ENCODE peak calls at places on chromosomes 7 and 10, in eight cellular contexts. One of them, this sample, is unnamed.
A peak's percentile ranks its signal among the peaks of the same experiment; 100 is the strongest.

GRCh38 chr7:103343758-103344452 is 662 bp downstream of the DNAJC2 start:
- DNase-seq in A172: peak; percentile 47
- DNase-seq in osteocyte: no peak
- DNase-seq in SW480: peak; percentile 53
- DNase-seq in H7: no peak
- DNase-seq in Right ventricle myocardium inferior: no peak
- DNase-seq in nephron progenitor cell: peak; percentile 24
- DNase-seq in stimulated activated CD4-positive, alpha-beta T cell treated with anti-CD3 and anti-CD28 coated beads, Interleukin-1b, Interleukin-23, amount 100 ng/mL, for 4 hours: peak; percentile 22
- DNase-seq in this sample: no peak

GRCh38 chr7:156889089-156889488 is 3.9 kb downstream of the LMBR1 start:
- DNase-seq in osteocyte: no peak
- DNase-seq in SW480: no peak
- DNase-seq in H7: no peak
- DNase-seq in Right ventricle myocardium inferior: no peak
- DNase-seq in A172: no peak
- DNase-seq in nephron progenitor cell: no peak
- DNase-seq in stimulated activated CD4-positive, alpha-beta T cell treated with anti-CD3 and anti-CD28 coated beads, Interleukin-1b, Interleukin-23, amount 100 ng/mL, for 4 hours: no peak
- DNase-seq in this sample: no peak

GRCh38 chr7:151008143-151008510 is 16.2 kb downstream of the ATG9B start:
- DNase-seq in nephron progenitor cell: no peak
- DNase-seq in stimulated activated CD4-positive, alpha-beta T cell treated with anti-CD3 and anti-CD28 coated beads, Interleukin-1b, Interleukin-23, amount 100 ng/mL, for 4 hours: no peak
- DNase-seq in A172: peak; percentile 30
- DNase-seq in Right ventricle myocardium inferior: peak; percentile 63
- DNase-seq in H7: peak; percentile 64
- DNase-seq in osteocyte: no peak
- DNase-seq in SW480: no peak
- DNase-seq in this sample: no peak

GRCh38 chr10:103711351-103711994 is 143.9 kb downstream of the SH3PXD2A start:
- DNase-seq in osteocyte: no peak
- DNase-seq in H7: peak; percentile 65
- DNase-seq in stimulated activated CD4-positive, alpha-beta T cell treated with anti-CD3 and anti-CD28 coated beads, Interleukin-1b, Interleukin-23, amount 100 ng/mL, for 4 hours: no peak
- DNase-seq in SW480: no peak
- DNase-seq in A172: no peak
- DNase-seq in nephron progenitor cell: no peak
- DNase-seq in Right ventricle myocardium inferior: no peak
- DNase-seq in this sample: no peak

GRCh38 chr10:97065128-97065527 is 120.6 kb downstream of the SLIT1 start:
- DNase-seq in nephron progenitor cell: no peak
- DNase-seq in Right ventricle myocardium inferior: no peak
- DNase-seq in SW480: peak; percentile 87
- DNase-seq in A172: peak; percentile 41
- DNase-seq in H7: no peak
- DNase-seq in stimulated activated CD4-positive, alpha-beta T cell treated with anti-CD3 and anti-CD28 coated beads, Interleukin-1b, Interleukin-23, amount 100 ng/mL, for 4 hours: no peak
- DNase-seq in osteocyte: no peak
- DNase-seq in this sample: no peak

GRCh38 chr7:74401137-74401859 is 52.4 kb upstream of the GTF2IRD1 start:
- DNase-seq in osteocyte: peak; percentile 91
- DNase-seq in Right ventricle myocardium inferior: peak; percentile 76
- DNase-seq in H7: peak; percentile 93
- DNase-seq in nephron progenitor cell: peak; percentile 84
- DNase-seq in SW480: peak; percentile 64
- DNase-seq in A172: peak; percentile 79
- DNase-seq in stimulated activated CD4-positive, alpha-beta T cell treated with anti-CD3 and anti-CD28 coated beads, Interleukin-1b, Interleukin-23, amount 100 ng/mL, for 4 hours: peak; percentile 64
- DNase-seq in this sample: peak; percentile 75

GRCh38 chr10:31522820-31523219 is 203.8 kb downstream of the ZEB1 start:
- DNase-seq in SW480: no peak
- DNase-seq in osteocyte: no peak
- DNase-seq in H7: no peak
- DNase-seq in A172: no peak
- DNase-seq in Right ventricle myocardium inferior: no peak
- DNase-seq in stimulated activated CD4-positive, alpha-beta T cell treated with anti-CD3 and anti-CD28 coated beads, Interleukin-1b, Interleukin-23, amount 100 ng/mL, for 4 hours: no peak
- DNase-seq in nephron progenitor cell: no peak
- DNase-seq in this sample: no peak

GRCh38 chr10:132546567-132547420 is 9.2 kb downstream of the INPP5A start:
- DNase-seq in stimulated activated CD4-positive, alpha-beta T cell treated with anti-CD3 and anti-CD28 coated beads, Interleukin-1b, Interleukin-23, amount 100 ng/mL, for 4 hours: no peak
- DNase-seq in A172: no peak
- DNase-seq in osteocyte: no peak
- DNase-seq in H7: peak; percentile 56
- DNase-seq in Right ventricle myocardium inferior: peak; percentile 56
- DNase-seq in SW480: no peak
- DNase-seq in nephron progenitor cell: no peak
- DNase-seq in this sample: no peak

GRCh38 chr7:29287366-29287765 is 92.8 kb downstream of the CHN2 start:
- DNase-seq in nephron progenitor cell: no peak
- DNase-seq in stimulated activated CD4-positive, alpha-beta T cell treated with anti-CD3 and anti-CD28 coated beads, Interleukin-1b, Interleukin-23, amount 100 ng/mL, for 4 hours: no peak
- DNase-seq in osteocyte: no peak
- DNase-seq in Right ventricle myocardium inferior: no peak
- DNase-seq in A172: peak; percentile 94
- DNase-seq in SW480: peak; percentile 62
- DNase-seq in H7: no peak
- DNase-seq in this sample: no peak

GRCh38 chr10:59337254-59337653 is 25.1 kb downstream of the FAM13C start:
- DNase-seq in SW480: no peak
- DNase-seq in stimulated activated CD4-positive, alpha-beta T cell treated with anti-CD3 and anti-CD28 coated beads, Interleukin-1b, Interleukin-23, amount 100 ng/mL, for 4 hours: no peak
- DNase-seq in nephron progenitor cell: no peak
- DNase-seq in H7: no peak
- DNase-seq in Right ventricle myocardium inferior: no peak
- DNase-seq in A172: no peak
- DNase-seq in osteocyte: no peak
- DNase-seq in this sample: no peak

GRCh38 chr10:33260403-33261239 is 73.8 kb downstream of the NRP1 start:
- DNase-seq in Right ventricle myocardium inferior: no peak
- DNase-seq in nephron progenitor cell: no peak
- DNase-seq in A172: no peak
- DNase-seq in SW480: no peak
- DNase-seq in H7: no peak
- DNase-seq in stimulated activated CD4-positive, alpha-beta T cell treated with anti-CD3 and anti-CD28 coated beads, Interleukin-1b, Interleukin-23, amount 100 ng/mL, for 4 hours: no peak
- DNase-seq in osteocyte: no peak
- DNase-seq in this sample: no peak

GRCh38 chr7:138892016-138892630 is 89.1 kb downstream of the KIAA1549 start:
- DNase-seq in stimulated activated CD4-positive, alpha-beta T cell treated with anti-CD3 and anti-CD28 coated beads, Interleukin-1b, Interleukin-23, amount 100 ng/mL, for 4 hours: no peak
- DNase-seq in nephron progenitor cell: no peak
- DNase-seq in SW480: no peak
- DNase-seq in osteocyte: no peak
- DNase-seq in H7: no peak
- DNase-seq in Right ventricle myocardium inferior: no peak
- DNase-seq in A172: no peak
- DNase-seq in this sample: no peak

GRCh38 chr7:30789334-30789711 is 18.1 kb downstream of the MINDY4 start:
- DNase-seq in A172: peak; percentile 76
- DNase-seq in nephron progenitor cell: no peak
- DNase-seq in H7: no peak
- DNase-seq in stimulated activated CD4-positive, alpha-beta T cell treated with anti-CD3 and anti-CD28 coated beads, Interleukin-1b, Interleukin-23, amount 100 ng/mL, for 4 hours: no peak
- DNase-seq in SW480: no peak
- DNase-seq in Right ventricle myocardium inferior: no peak
- DNase-seq in osteocyte: no peak
- DNase-seq in this sample: no peak

GRCh38 chr7:70776627-70777101 is 355.3 kb upstream of the GALNT17 start:
- DNase-seq in SW480: no peak
- DNase-seq in Right ventricle myocardium inferior: no peak
- DNase-seq in nephron progenitor cell: no peak
- DNase-seq in stimulated activated CD4-positive, alpha-beta T cell treated with anti-CD3 and anti-CD28 coated beads, Interleukin-1b, Interleukin-23, amount 100 ng/mL, for 4 hours: no peak
- DNase-seq in H7: no peak
- DNase-seq in osteocyte: no peak
- DNase-seq in A172: no peak
- DNase-seq in this sample: no peak

GRCh38 chr10:124356706-124357582 is 61.8 kb downstream of the OAT start:
- DNase-seq in Right ventricle myocardium inferior: no peak
- DNase-seq in stimulated activated CD4-positive, alpha-beta T cell treated with anti-CD3 and anti-CD28 coated beads, Interleukin-1b, Interleukin-23, amount 100 ng/mL, for 4 hours: no peak
- DNase-seq in A172: no peak
- DNase-seq in nephron progenitor cell: no peak
- DNase-seq in osteocyte: no peak
- DNase-seq in H7: no peak
- DNase-seq in SW480: no peak
- DNase-seq in this sample: no peak

GRCh38 chr7:84354866-84355265 is 160.3 kb upstream of the SEMA3A start:
- DNase-seq in H7: no peak
- DNase-seq in A172: no peak
- DNase-seq in SW480: no peak
- DNase-seq in nephron progenitor cell: no peak
- DNase-seq in osteocyte: no peak
- DNase-seq in Right ventricle myocardium inferior: no peak
- DNase-seq in stimulated activated CD4-positive, alpha-beta T cell treated with anti-CD3 and anti-CD28 coated beads, Interleukin-1b, Interleukin-23, amount 100 ng/mL, for 4 hours: no peak
- DNase-seq in this sample: no peak

GRCh38 chr7:137846588-137847417 is at the start of gene DGKI:
- DNase-seq in A172: no peak
- DNase-seq in H7: peak; percentile 87
- DNase-seq in nephron progenitor cell: peak; percentile 66
- DNase-seq in SW480: no peak
- DNase-seq in Right ventricle myocardium inferior: no peak
- DNase-seq in stimulated activated CD4-positive, alpha-beta T cell treated with anti-CD3 and anti-CD28 coated beads, Interleukin-1b, Interleukin-23, amount 100 ng/mL, for 4 hours: no peak
- DNase-seq in osteocyte: no peak
- DNase-seq in this sample: peak; percentile 40

GRCh38 chr10:44393051-44393630 is 8.2 kb upstream of the CXCL12 start:
- DNase-seq in SW480: no peak
- DNase-seq in Right ventricle myocardium inferior: no peak
- DNase-seq in A172: peak; percentile 11
- DNase-seq in H7: no peak
- DNase-seq in nephron progenitor cell: peak; percentile 42
- DNase-seq in stimulated activated CD4-positive, alpha-beta T cell treated with anti-CD3 and anti-CD28 coated beads, Interleukin-1b, Interleukin-23, amount 100 ng/mL, for 4 hours: no peak
- DNase-seq in osteocyte: peak; percentile 60
- DNase-seq in this sample: no peak

GRCh38 chr7:106964455-106964854 is 80.0 kb upstream of the PRKAR2B start:
- DNase-seq in Right ventricle myocardium inferior: no peak
- DNase-seq in SW480: no peak
- DNase-seq in A172: no peak
- DNase-seq in stimulated activated CD4-positive, alpha-beta T cell treated with anti-CD3 and anti-CD28 coated beads, Interleukin-1b, Interleukin-23, amount 100 ng/mL, for 4 hours: no peak
- DNase-seq in osteocyte: no peak
- DNase-seq in H7: no peak
- DNase-seq in nephron progenitor cell: no peak
- DNase-seq in this sample: no peak

GRCh38 chr10:1488970-1489548 is 248.3 kb downstream of the ADARB2 start:
- DNase-seq in A172: no peak
- DNase-seq in osteocyte: peak; percentile 75
- DNase-seq in stimulated activated CD4-positive, alpha-beta T cell treated with anti-CD3 and anti-CD28 coated beads, Interleukin-1b, Interleukin-23, amount 100 ng/mL, for 4 hours: no peak
- DNase-seq in Right ventricle myocardium inferior: no peak
- DNase-seq in nephron progenitor cell: no peak
- DNase-seq in SW480: no peak
- DNase-seq in H7: peak; percentile 9
- DNase-seq in this sample: no peak

GRCh38 chr10:17088118-17088806 is 41.3 kb downstream of the CUBN start:
- DNase-seq in nephron progenitor cell: no peak
- DNase-seq in SW480: no peak
- DNase-seq in osteocyte: no peak
- DNase-seq in Right ventricle myocardium inferior: no peak
- DNase-seq in A172: no peak
- DNase-seq in H7: no peak
- DNase-seq in stimulated activated CD4-positive, alpha-beta T cell treated with anti-CD3 and anti-CD28 coated beads, Interleukin-1b, Interleukin-23, amount 100 ng/mL, for 4 hours: no peak
- DNase-seq in this sample: no peak

GRCh38 chr10:24360286-24361127 is 151.6 kb downstream of the KIAA1217 start:
- DNase-seq in stimulated activated CD4-positive, alpha-beta T cell treated with anti-CD3 and anti-CD28 coated beads, Interleukin-1b, Interleukin-23, amount 100 ng/mL, for 4 hours: peak; percentile 11
- DNase-seq in osteocyte: no peak
- DNase-seq in Right ventricle myocardium inferior: peak; percentile 64
- DNase-seq in H7: peak; percentile 70
- DNase-seq in A172: peak; percentile 64
- DNase-seq in nephron progenitor cell: peak; percentile 71
- DNase-seq in SW480: peak; percentile 39
- DNase-seq in this sample: no peak

GRCh38 chr10:120458432-120458831 is 1.4 kb downstream of the PLPP4 start:
- DNase-seq in Right ventricle myocardium inferior: no peak
- DNase-seq in nephron progenitor cell: no peak
- DNase-seq in H7: no peak
- DNase-seq in osteocyte: no peak
- DNase-seq in SW480: no peak
- DNase-seq in A172: no peak
- DNase-seq in stimulated activated CD4-positive, alpha-beta T cell treated with anti-CD3 and anti-CD28 coated beads, Interleukin-1b, Interleukin-23, amount 100 ng/mL, for 4 hours: no peak
- DNase-seq in this sample: no peak

GRCh38 chr7:151680810-151681209 is 161.1 kb upstream of the RHEB start:
- DNase-seq in H7: peak; percentile 46
- DNase-seq in nephron progenitor cell: no peak
- DNase-seq in stimulated activated CD4-positive, alpha-beta T cell treated with anti-CD3 and anti-CD28 coated beads, Interleukin-1b, Interleukin-23, amount 100 ng/mL, for 4 hours: no peak
- DNase-seq in osteocyte: no peak
- DNase-seq in Right ventricle myocardium inferior: no peak
- DNase-seq in A172: no peak
- DNase-seq in SW480: no peak
- DNase-seq in this sample: no peak

GRCh38 chr10:114367676-114368391 is 36.5 kb downstream of the AFAP1L2 start:
- DNase-seq in Right ventricle myocardium inferior: no peak
- DNase-seq in A172: peak; percentile 83
- DNase-seq in nephron progenitor cell: no peak
- DNase-seq in H7: no peak
- DNase-seq in stimulated activated CD4-positive, alpha-beta T cell treated with anti-CD3 and anti-CD28 coated beads, Interleukin-1b, Interleukin-23, amount 100 ng/mL, for 4 hours: no peak
- DNase-seq in osteocyte: no peak
- DNase-seq in SW480: no peak
- DNase-seq in this sample: no peak

GRCh38 chr10:44492678-44493077 is 107.8 kb upstream of the CXCL12 start:
- DNase-seq in Right ventricle myocardium inferior: no peak
- DNase-seq in SW480: no peak
- DNase-seq in osteocyte: no peak
- DNase-seq in stimulated activated CD4-positive, alpha-beta T cell treated with anti-CD3 and anti-CD28 coated beads, Interleukin-1b, Interleukin-23, amount 100 ng/mL, for 4 hours: no peak
- DNase-seq in nephron progenitor cell: no peak
- DNase-seq in H7: no peak
- DNase-seq in A172: no peak
- DNase-seq in this sample: no peak

GRCh38 chr7:25025218-25025671 is 45.3 kb upstream of the OSBPL3 start:
- DNase-seq in stimulated activated CD4-positive, alpha-beta T cell treated with anti-CD3 and anti-CD28 coated beads, Interleukin-1b, Interleukin-23, amount 100 ng/mL, for 4 hours: no peak
- DNase-seq in A172: peak; percentile 92
- DNase-seq in osteocyte: no peak
- DNase-seq in nephron progenitor cell: no peak
- DNase-seq in SW480: peak; percentile 76
- DNase-seq in Right ventricle myocardium inferior: no peak
- DNase-seq in H7: no peak
- DNase-seq in this sample: no peak

GRCh38 chr7:107506683-107507339 is 37.0 kb downstream of the GPR22 start:
- DNase-seq in SW480: peak; percentile 91
- DNase-seq in stimulated activated CD4-positive, alpha-beta T cell treated with anti-CD3 and anti-CD28 coated beads, Interleukin-1b, Interleukin-23, amount 100 ng/mL, for 4 hours: no peak
- DNase-seq in osteocyte: no peak
- DNase-seq in Right ventricle myocardium inferior: no peak
- DNase-seq in A172: peak; percentile 25
- DNase-seq in H7: peak; percentile 7
- DNase-seq in nephron progenitor cell: no peak
- DNase-seq in this sample: no peak

GRCh38 chr7:13990319-13990983 is 985 bp upstream of the ETV1 start:
- DNase-seq in H7: peak; percentile 41
- DNase-seq in Right ventricle myocardium inferior: peak; percentile 74
- DNase-seq in SW480: peak; percentile 94
- DNase-seq in osteocyte: no peak
- DNase-seq in stimulated activated CD4-positive, alpha-beta T cell treated with anti-CD3 and anti-CD28 coated beads, Interleukin-1b, Interleukin-23, amount 100 ng/mL, for 4 hours: no peak
- DNase-seq in nephron progenitor cell: peak; percentile 65
- DNase-seq in A172: peak; percentile 58
- DNase-seq in this sample: no peak

GRCh38 chr7:1229956-1230355 is 2.7 kb upstream of the UNCX start:
- DNase-seq in A172: no peak
- DNase-seq in H7: peak; percentile 90
- DNase-seq in nephron progenitor cell: no peak
- DNase-seq in osteocyte: no peak
- DNase-seq in Right ventricle myocardium inferior: no peak
- DNase-seq in stimulated activated CD4-positive, alpha-beta T cell treated with anti-CD3 and anti-CD28 coated beads, Interleukin-1b, Interleukin-23, amount 100 ng/mL, for 4 hours: no peak
- DNase-seq in SW480: no peak
- DNase-seq in this sample: no peak

GRCh38 chr10:112137381-112137987 is 46.1 kb downstream of the GPAM start:
- DNase-seq in SW480: peak; percentile 36
- DNase-seq in nephron progenitor cell: peak; percentile 93
- DNase-seq in H7: peak; percentile 89
- DNase-seq in Right ventricle myocardium inferior: no peak
- DNase-seq in osteocyte: peak; percentile 90
- DNase-seq in stimulated activated CD4-positive, alpha-beta T cell treated with anti-CD3 and anti-CD28 coated beads, Interleukin-1b, Interleukin-23, amount 100 ng/mL, for 4 hours: peak; percentile 51
- DNase-seq in A172: peak; percentile 61
- DNase-seq in this sample: peak; percentile 60

This sample was measured in D721Med.